ENCODE peak calls at places on chromosome 7, in nine cellular contexts. One of them, this sample, is unnamed.

GRCh38 chr7:697259-697615 is 29.3 kb upstream of the DNAAF5 start:
- DNase-seq in B cell: no peak
- DNase-seq in CD8-positive, alpha-beta T cell: no peak
- DNase-seq in heart left ventricle: no peak
- DNase-seq in ascending aorta: no peak
- DNase-seq in HepG2: no peak
- DNase-seq in A549: no peak
- DNase-seq in PC-3: no peak
- DNase-seq in gastrocnemius medialis: no peak
- DNase-seq in this sample: no peak

GRCh38 chr7:37151741-37152413 is 296.8 kb downstream of the ELMO1 start:
- DNase-seq in B cell: no peak
- DNase-seq in CD8-positive, alpha-beta T cell: no peak
- DNase-seq in heart left ventricle: no peak
- DNase-seq in ascending aorta: no peak
- DNase-seq in HepG2: peak
- DNase-seq in A549: no peak
- DNase-seq in PC-3: no peak
- DNase-seq in gastrocnemius medialis: no peak
- DNase-seq in this sample: no peak

GRCh38 chr7:74059681-74060588 is 23.7 kb upstream of the LIMK1 start:
- DNase-seq in B cell: no peak
- DNase-seq in CD8-positive, alpha-beta T cell: no peak
- DNase-seq in heart left ventricle: no peak
- DNase-seq in ascending aorta: peak
- DNase-seq in HepG2: no peak
- DNase-seq in A549: peak
- DNase-seq in PC-3: peak
- DNase-seq in gastrocnemius medialis: no peak
- DNase-seq in this sample: peak

GRCh38 chr7:51366930-51367613 is 50.5 kb upstream of the COBL start:
- DNase-seq in B cell: no peak
- DNase-seq in CD8-positive, alpha-beta T cell: no peak
- DNase-seq in heart left ventricle: peak
- DNase-seq in ascending aorta: no peak
- DNase-seq in HepG2: peak
- DNase-seq in A549: peak
- DNase-seq in PC-3: peak
- DNase-seq in gastrocnemius medialis: peak
- DNase-seq in this sample: no peak

GRCh38 chr7:18877874-18878273 is 239.6 kb downstream of the TWIST1 start:
- DNase-seq in B cell: no peak
- DNase-seq in CD8-positive, alpha-beta T cell: no peak
- DNase-seq in heart left ventricle: no peak
- DNase-seq in ascending aorta: no peak
- DNase-seq in HepG2: no peak
- DNase-seq in A549: no peak
- DNase-seq in PC-3: no peak
- DNase-seq in gastrocnemius medialis: no peak
- DNase-seq in this sample: no peak

GRCh38 chr7:7136857-7137309 is 45.5 kb upstream of the C1GALT1 start:
- DNase-seq in B cell: no peak
- DNase-seq in CD8-positive, alpha-beta T cell: no peak
- DNase-seq in heart left ventricle: no peak
- DNase-seq in ascending aorta: no peak
- DNase-seq in HepG2: peak
- DNase-seq in A549: no peak
- DNase-seq in PC-3: no peak
- DNase-seq in gastrocnemius medialis: no peak
- DNase-seq in this sample: no peak

GRCh38 chr7:48426966-48427555 is 255.8 kb downstream of the ABCA13 start:
- DNase-seq in B cell: no peak
- DNase-seq in CD8-positive, alpha-beta T cell: no peak
- DNase-seq in heart left ventricle: no peak
- DNase-seq in ascending aorta: no peak
- DNase-seq in HepG2: no peak
- DNase-seq in A549: peak
- DNase-seq in PC-3: peak
- DNase-seq in gastrocnemius medialis: no peak
- DNase-seq in this sample: no peak

GRCh38 chr7:4556868-4557620 is 125.1 kb upstream of the FOXK1 start:
- DNase-seq in B cell: no peak
- DNase-seq in CD8-positive, alpha-beta T cell: no peak
- DNase-seq in heart left ventricle: no peak
- DNase-seq in ascending aorta: no peak
- DNase-seq in HepG2: no peak
- DNase-seq in A549: no peak
- DNase-seq in PC-3: no peak
- DNase-seq in gastrocnemius medialis: no peak
- DNase-seq in this sample: no peak

GRCh38 chr7:79282882-79283602 is 170.4 kb downstream of the MAGI2 start:
- DNase-seq in B cell: no peak
- DNase-seq in CD8-positive, alpha-beta T cell: no peak
- DNase-seq in heart left ventricle: no peak
- DNase-seq in ascending aorta: no peak
- DNase-seq in HepG2: peak
- DNase-seq in A549: no peak
- DNase-seq in PC-3: peak
- DNase-seq in gastrocnemius medialis: no peak
- DNase-seq in this sample: no peak

GRCh38 chr7:21763818-21764217 is 181.9 kb downstream of the CDCA7L start:
- DNase-seq in B cell: no peak
- DNase-seq in CD8-positive, alpha-beta T cell: no peak
- DNase-seq in heart left ventricle: no peak
- DNase-seq in ascending aorta: no peak
- DNase-seq in HepG2: no peak
- DNase-seq in A549: no peak
- DNase-seq in PC-3: no peak
- DNase-seq in gastrocnemius medialis: no peak
- DNase-seq in this sample: no peak
- TF ChIP-seq CTCF in B cell: no peak
- TF ChIP-seq CTCF in CD8-positive, alpha-beta T cell: no peak
- TF ChIP-seq CTCF in heart left ventricle: no peak
- TF ChIP-seq CTCF in ascending aorta: no peak
- TF ChIP-seq CTCF in HepG2: no peak
- TF ChIP-seq CTCF in A549: no peak
- TF ChIP-seq CTCF in PC-3: no peak
- TF ChIP-seq CTCF in gastrocnemius medialis: no peak
- TF ChIP-seq CTCF in this sample: no peak

DNA sequence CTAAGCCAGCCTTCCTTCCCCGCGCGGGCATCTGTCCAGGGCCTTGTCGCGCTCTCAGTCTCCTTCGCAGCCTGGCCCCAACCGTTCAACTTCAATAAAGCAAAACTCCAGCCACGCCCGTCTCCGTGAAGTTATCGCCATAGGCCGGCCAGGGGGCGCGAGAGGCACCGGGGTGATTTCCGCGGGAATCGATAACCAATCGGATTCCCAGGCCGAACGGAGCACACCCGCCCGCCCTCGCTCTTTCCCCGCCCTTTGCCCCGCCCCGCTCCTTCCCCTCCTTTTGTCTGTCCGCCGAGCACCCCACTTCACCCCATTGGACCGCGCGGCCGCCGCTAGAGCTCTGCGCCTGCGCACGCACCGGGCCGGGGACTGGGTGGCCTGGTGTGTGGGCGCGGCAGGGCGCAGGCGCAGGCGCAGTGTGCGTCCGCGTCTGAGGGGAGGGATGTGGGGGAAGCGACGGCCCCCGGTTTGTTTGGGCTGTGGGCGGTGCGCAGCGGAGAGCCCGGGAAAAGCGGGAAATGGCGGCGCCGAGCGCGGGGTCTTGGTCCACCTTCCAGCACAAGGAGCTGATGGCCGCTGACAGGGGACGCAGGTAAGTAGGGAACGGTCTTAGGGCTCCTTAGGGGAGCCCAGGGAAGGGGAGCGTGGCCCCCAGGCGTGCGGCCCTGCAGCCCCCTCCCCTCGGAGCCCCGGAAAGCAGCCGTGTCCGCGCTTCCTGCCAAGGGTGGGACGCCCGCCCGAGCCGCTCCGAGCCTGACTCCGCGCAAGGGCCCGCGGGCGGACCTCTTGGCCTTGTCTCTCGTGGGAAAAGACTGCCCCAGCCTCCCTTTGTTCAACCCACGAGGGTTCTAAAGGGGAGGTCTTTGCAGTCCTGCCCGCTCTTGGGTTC is at the start of gene CASP2:
- DNase-seq in B cell: peak
- DNase-seq in CD8-positive, alpha-beta T cell: peak
- DNase-seq in heart left ventricle: peak
- DNase-seq in ascending aorta: peak
- DNase-seq in HepG2: peak
- DNase-seq in A549: peak
- DNase-seq in PC-3: peak
- DNase-seq in gastrocnemius medialis: peak
- DNase-seq in this sample: peak
- TF ChIP-seq CTCF in B cell: peak
- TF ChIP-seq CTCF in CD8-positive, alpha-beta T cell: peak
- TF ChIP-seq CTCF in heart left ventricle: peak
- TF ChIP-seq CTCF in ascending aorta: peak
- TF ChIP-seq CTCF in HepG2: peak
- TF ChIP-seq CTCF in A549: peak
- TF ChIP-seq CTCF in PC-3: peak
- TF ChIP-seq CTCF in gastrocnemius medialis: peak
- TF ChIP-seq CTCF in this sample: peak

GRCh38 chr7:81285142-81285871 is 366.5 kb upstream of the SEMA3C start:
- DNase-seq in B cell: no peak
- DNase-seq in CD8-positive, alpha-beta T cell: no peak
- DNase-seq in heart left ventricle: no peak
- DNase-seq in ascending aorta: no peak
- DNase-seq in HepG2: no peak
- DNase-seq in A549: no peak
- DNase-seq in PC-3: peak
- DNase-seq in gastrocnemius medialis: no peak
- DNase-seq in this sample: no peak
- TF ChIP-seq CTCF in B cell: no peak
- TF ChIP-seq CTCF in CD8-positive, alpha-beta T cell: no peak
- TF ChIP-seq CTCF in heart left ventricle: no peak
- TF ChIP-seq CTCF in ascending aorta: no peak
- TF ChIP-seq CTCF in HepG2: no peak
- TF ChIP-seq CTCF in A549: no peak
- TF ChIP-seq CTCF in PC-3: no peak
- TF ChIP-seq CTCF in gastrocnemius medialis: no peak
- TF ChIP-seq CTCF in this sample: no peak

DNA sequence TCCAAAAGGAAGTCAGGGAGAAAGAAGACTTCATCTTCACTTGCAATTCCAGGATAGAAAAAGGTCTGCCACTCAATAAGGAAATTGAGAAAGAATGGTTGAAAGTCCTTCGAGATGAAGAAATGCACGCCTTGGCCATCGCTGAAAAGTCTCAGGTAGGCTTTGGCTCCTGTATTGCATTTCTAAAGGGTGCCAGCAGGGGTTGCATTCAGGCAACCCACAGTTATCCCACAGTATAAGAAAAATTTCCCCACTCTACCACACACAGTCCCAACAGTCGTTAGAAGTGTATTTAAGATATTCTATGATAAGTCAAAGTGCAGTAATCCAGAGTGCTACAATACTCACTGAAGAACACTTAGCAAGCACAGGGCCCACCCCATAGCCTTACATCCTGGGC is 93.4 kb upstream of the FGL2 start:
- DNase-seq in B cell: no peak
- DNase-seq in CD8-positive, alpha-beta T cell: no peak
- DNase-seq in heart left ventricle: no peak
- DNase-seq in ascending aorta: no peak
- DNase-seq in HepG2: no peak
- DNase-seq in A549: no peak
- DNase-seq in PC-3: no peak
- DNase-seq in gastrocnemius medialis: no peak
- DNase-seq in this sample: no peak
- TF ChIP-seq CTCF in B cell: no peak
- TF ChIP-seq CTCF in CD8-positive, alpha-beta T cell: no peak
- TF ChIP-seq CTCF in heart left ventricle: no peak
- TF ChIP-seq CTCF in ascending aorta: no peak
- TF ChIP-seq CTCF in HepG2: no peak
- TF ChIP-seq CTCF in A549: no peak
- TF ChIP-seq CTCF in PC-3: peak
- TF ChIP-seq CTCF in gastrocnemius medialis: no peak
- TF ChIP-seq CTCF in this sample: no peak

GRCh38 chr7:100089458-100090201 is 861 bp downstream of the COPS6 start:
- DNase-seq in B cell: no peak
- DNase-seq in CD8-positive, alpha-beta T cell: no peak
- DNase-seq in heart left ventricle: no peak
- DNase-seq in ascending aorta: no peak
- DNase-seq in HepG2: no peak
- DNase-seq in A549: no peak
- DNase-seq in PC-3: no peak
- DNase-seq in gastrocnemius medialis: no peak
- DNase-seq in this sample: no peak

GRCh38 chr7:100090527-100091410 is 2.0 kb downstream of the COPS6 start:
- DNase-seq in B cell: no peak
- DNase-seq in CD8-positive, alpha-beta T cell: no peak
- DNase-seq in heart left ventricle: no peak
- DNase-seq in ascending aorta: no peak
- DNase-seq in HepG2: no peak
- DNase-seq in A549: no peak
- DNase-seq in PC-3: peak
- DNase-seq in gastrocnemius medialis: no peak
- DNase-seq in this sample: no peak

GRCh38 chr7:100093498-100093897 is 4.7 kb downstream of the COPS6 start:
- DNase-seq in B cell: no peak
- DNase-seq in CD8-positive, alpha-beta T cell: no peak
- DNase-seq in heart left ventricle: no peak
- DNase-seq in ascending aorta: no peak
- DNase-seq in HepG2: no peak
- DNase-seq in A549: no peak
- DNase-seq in PC-3: no peak
- DNase-seq in gastrocnemius medialis: no peak
- DNase-seq in this sample: no peak

GRCh38 chr7:100093054-100093453 is 4.3 kb downstream of the COPS6 start:
- DNase-seq in B cell: no peak
- DNase-seq in CD8-positive, alpha-beta T cell: no peak
- DNase-seq in heart left ventricle: no peak
- DNase-seq in ascending aorta: no peak
- DNase-seq in HepG2: no peak
- DNase-seq in A549: no peak
- DNase-seq in PC-3: no peak
- DNase-seq in gastrocnemius medialis: no peak
- DNase-seq in this sample: no peak

DNA sequence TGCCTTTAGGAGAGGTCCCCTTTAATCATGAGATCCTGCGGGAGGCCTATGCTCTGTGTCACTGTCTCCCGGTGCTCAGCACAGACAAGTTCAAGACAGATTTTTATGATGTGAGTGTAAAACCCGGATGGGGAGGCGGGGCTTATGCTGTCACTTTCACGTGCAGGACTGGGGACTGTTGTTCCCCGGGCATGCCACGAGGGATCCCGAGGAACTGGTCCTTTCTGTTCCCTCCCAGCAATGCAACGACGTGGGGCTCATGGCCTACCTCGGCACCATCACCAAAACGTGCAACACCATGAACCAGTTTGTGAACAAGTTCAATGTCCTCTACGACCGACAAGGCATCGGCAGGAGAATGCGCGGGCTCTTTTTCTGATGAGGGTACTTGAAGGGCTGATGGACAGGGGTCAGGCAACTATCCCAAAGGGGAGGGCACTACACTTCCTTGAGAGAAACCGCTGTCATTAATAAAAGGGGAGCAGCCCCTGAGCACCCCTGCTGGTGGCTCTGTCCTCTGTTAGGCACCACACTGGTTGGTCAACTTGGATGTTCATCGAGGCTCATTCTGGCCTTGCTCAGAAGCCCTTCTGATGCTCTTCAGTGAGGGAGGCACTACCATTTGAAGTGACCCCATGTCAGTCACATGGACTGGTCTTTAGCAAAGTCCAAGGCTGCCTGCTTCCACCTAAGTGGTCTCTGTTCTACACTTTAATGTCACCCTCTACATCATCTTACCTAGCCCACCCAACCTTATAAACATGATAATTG is 2.8 kb downstream of the COPS6 start:
- DNase-seq in B cell: no peak
- DNase-seq in CD8-positive, alpha-beta T cell: no peak
- DNase-seq in heart left ventricle: no peak
- DNase-seq in ascending aorta: no peak
- DNase-seq in HepG2: no peak
- DNase-seq in A549: no peak
- DNase-seq in PC-3: no peak
- DNase-seq in gastrocnemius medialis: no peak
- DNase-seq in this sample: no peak
- TF ChIP-seq CTCF in B cell: no peak
- TF ChIP-seq CTCF in CD8-positive, alpha-beta T cell: no peak
- TF ChIP-seq CTCF in heart left ventricle: no peak
- TF ChIP-seq CTCF in ascending aorta: no peak
- TF ChIP-seq CTCF in HepG2: no peak
- TF ChIP-seq CTCF in A549: no peak
- TF ChIP-seq CTCF in PC-3: no peak
- TF ChIP-seq CTCF in gastrocnemius medialis: no peak
- TF ChIP-seq CTCF in this sample: no peak